ENCODE peak calls at places on chromosome 5, in ten cellular contexts. R is tibial nerve, H is tibial artery, Y is HL-60, W is hepatocyte, X is WERI-Rb-1, N is stomach, M is spleen, T is heart right ventricle, B is heart left ventricle. A is an unnamed sample.

GRCh38 chr5:71882826-71883744 is 164.0 kb downstream of the CARTPT start:
- DNase-seq in B (peak; percentile 54), N (no peak), W (no peak), X (peak; percentile 31), R (no peak), H (no peak), Y (no peak), T (no peak), M (no peak), A (no peak)

GRCh38 chr5:178398856-178399722 is 166.5 kb upstream of the PHYKPL start:
- DNase-seq in H (no peak), N (no peak), R (no peak), X (no peak), M (no peak), W (peak; percentile 32), T (no peak), B (no peak), Y (no peak), A (peak; percentile 61)

GRCh38 chr5:87069974-87070608 is 197.6 kb upstream of the RASA1 start:
- DNase-seq in B (peak; percentile 33), H (peak; percentile 34), R (no peak), T (no peak), X (peak; percentile 9), Y (no peak), W (peak; percentile 46), N (no peak), M (no peak), A (peak; percentile 54)

GRCh38 chr5:149942199-149942598 is 2.4 kb downstream of the PDE6A start:
- DNase-seq in X (no peak), B (no peak), M (no peak), N (no peak), T (no peak), H (no peak), W (no peak), R (no peak), Y (no peak), A (no peak)

GRCh38 chr5:124438390-124439380 is 307.8 kb downstream of the ZNF608 start:
- DNase-seq in W (no peak), B (no peak), N (no peak), T (no peak), Y (no peak), H (no peak), M (no peak), X (no peak), R (no peak), A (no peak)

GRCh38 chr5:9829621-9830020 is 199.5 kb upstream of the TAS2R1 start:
- DNase-seq in M (no peak), W (no peak), T (no peak), N (no peak), Y (no peak), B (no peak), R (no peak), X (no peak), H (no peak), A (no peak)

GRCh38 chr5:53114988-53115387 is 5.4 kb upstream of the MOCS2 start:
- DNase-seq in B (no peak), H (no peak), N (no peak), R (no peak), M (no peak), Y (no peak), W (no peak), T (no peak), X (no peak), A (no peak)

GRCh38 chr5:140311011-140311467 is 8.1 kb upstream of the PFDN1 start:
- DNase-seq in H (no peak), M (no peak), N (no peak), T (no peak), Y (no peak), B (no peak), R (no peak), W (peak; percentile 78), X (no peak), A (no peak)

GRCh38 chr5:16542275-16542674 is 74.5 kb downstream of the RETREG1 start:
- DNase-seq in N (no peak), H (no peak), Y (no peak), W (peak; percentile 31), B (no peak), R (no peak), X (no peak), M (no peak), T (no peak), A (no peak)

GRCh38 chr5:135398160-135398854 is 724 bp downstream of the MACROH2A1 start:
- DNase-seq in T (peak; percentile 23), X (peak; percentile 52), B (peak; percentile 48), W (peak; percentile 83), R (no peak), H (no peak), N (peak; percentile 48), M (peak; percentile 90), Y (no peak), A (peak; percentile 87)

GRCh38 chr5:63125862-63126261 is 547.2 kb downstream of the LRRC70 start:
- DNase-seq in X (peak; percentile 7), M (no peak), Y (no peak), N (no peak), H (no peak), R (no peak), W (peak; percentile 42), T (no peak), B (no peak), A (no peak)

GRCh38 chr5:58231041-58231440 is 228.8 kb downstream of the PLK2 start:
- DNase-seq in Y (no peak), B (no peak), M (no peak), H (no peak), W (no peak), X (no peak), R (no peak), T (no peak), N (no peak), A (no peak)

GRCh38 chr5:169637856-169638190 is 748 bp downstream of the DOCK2 start:
- DNase-seq in R (no peak), X (no peak), N (peak; percentile 39), M (peak; percentile 95), T (no peak), W (no peak), Y (no peak), H (no peak), B (peak; percentile 37), A (no peak)

GRCh38 chr5:146283344-146283761 is 55.3 kb upstream of the POU4F3 start:
- DNase-seq in R (no peak), M (no peak), B (no peak), H (no peak), X (no peak), W (peak; percentile 12), Y (no peak), T (no peak), N (no peak), A (no peak)

GRCh38 chr5:149381986-149382338 is 2.9 kb upstream of the IL17B start:
- DNase-seq in H (peak; percentile 79), R (peak; percentile 53), X (peak; percentile 90), N (peak; percentile 82), T (peak; percentile 84), B (peak; percentile 85), W (peak; percentile 83), M (peak; percentile 92), Y (peak; percentile 47), A (peak; percentile 60)

DNA sequence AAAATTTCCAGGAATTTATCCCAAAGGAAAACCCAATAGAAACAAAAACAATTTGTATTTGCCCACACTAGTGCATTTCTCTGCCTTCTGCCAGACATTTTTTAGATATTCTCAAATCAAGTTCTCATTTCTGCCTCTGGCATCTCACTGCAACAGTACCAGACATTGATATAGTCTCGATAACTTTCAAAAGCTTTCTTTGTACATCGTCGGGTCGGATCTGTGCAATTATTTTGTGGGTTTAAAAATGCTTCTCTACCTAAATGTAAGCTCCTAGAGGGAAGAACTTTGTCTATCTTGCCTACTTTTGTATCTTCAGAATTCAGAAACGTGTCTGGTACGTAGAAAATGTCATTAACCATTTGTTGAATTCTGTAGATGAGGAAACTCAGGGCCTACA is 125.5 kb upstream of the LIFR start:
- DNase-seq in M (no peak), B (no peak), T (no peak), Y (no peak), N (no peak), R (no peak), W (no peak), X (no peak), H (no peak), A (no peak)
- TF ChIP-seq CTCF in M (no peak), B (no peak), T (no peak), Y (no peak), N (no peak), R (no peak), W (no peak), X (no peak), H (no peak), A (no peak)

DNA sequence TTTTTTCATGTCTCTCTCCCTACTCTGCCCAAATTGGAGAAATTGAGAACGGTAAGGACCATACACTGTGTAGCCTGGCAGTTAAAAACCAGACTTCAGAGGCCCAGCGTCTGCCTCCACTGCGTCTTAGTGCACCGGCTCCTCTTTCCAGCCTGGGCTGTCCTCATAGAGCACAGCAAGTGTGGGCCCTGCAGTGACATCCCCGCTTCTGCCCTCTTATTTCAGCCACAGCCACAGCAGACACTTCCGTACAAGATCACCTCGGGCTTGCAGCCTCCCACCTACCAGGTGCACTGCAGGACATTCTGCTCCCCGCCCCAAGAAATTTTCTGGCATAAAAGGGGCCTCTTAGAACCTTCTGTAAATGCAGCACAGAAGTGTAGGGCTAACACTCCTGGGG is 21.4 kb upstream of the SMIM23 start:
- DNase-seq in Y (no peak), R (no peak), B (no peak), M (no peak), W (no peak), X (no peak), H (no peak), T (no peak), N (no peak), A (no peak)
- H3K27ac ChIP-seq in Y (no peak overlapping the region), R (no peak overlapping the region), B (no peak overlapping the region), M (no peak overlapping the region), W (no peak overlapping the region), X (no peak overlapping the region), H (no peak overlapping the region), T (no peak overlapping the region), N (no peak overlapping the region), A (no peak overlapping the region)

DNA sequence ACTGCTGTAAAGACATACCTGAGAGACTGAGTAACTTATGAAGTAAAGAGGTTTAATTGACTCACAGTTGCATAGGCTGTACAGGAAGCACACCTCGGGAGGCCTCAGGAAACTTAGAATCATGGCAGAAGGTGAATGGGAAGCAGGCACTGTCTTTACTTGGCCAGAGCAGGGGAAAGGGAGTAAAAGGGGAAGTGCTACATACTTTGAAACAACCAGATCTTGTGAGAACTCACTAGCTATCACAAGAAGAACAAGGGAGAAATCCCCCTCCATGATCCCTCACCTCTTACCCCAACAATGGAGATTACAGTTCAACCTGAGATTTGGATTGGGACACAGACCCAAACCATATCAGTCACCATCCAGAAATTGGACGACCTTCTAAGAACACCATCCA is 1285.8 kb upstream of the CDH9 start:
- DNase-seq in X (no peak), H (no peak), M (no peak), N (no peak), T (no peak), W (no peak), R (no peak), Y (no peak), B (no peak), A (no peak)
- H3K4me3 ChIP-seq in X (no peak overlapping the region), H (no peak overlapping the region), M (no peak overlapping the region), N (no peak overlapping the region), T (no peak overlapping the region), W (no peak overlapping the region), R (no peak overlapping the region), Y (no peak overlapping the region), B (no peak overlapping the region), A (no peak overlapping the region)

DNA sequence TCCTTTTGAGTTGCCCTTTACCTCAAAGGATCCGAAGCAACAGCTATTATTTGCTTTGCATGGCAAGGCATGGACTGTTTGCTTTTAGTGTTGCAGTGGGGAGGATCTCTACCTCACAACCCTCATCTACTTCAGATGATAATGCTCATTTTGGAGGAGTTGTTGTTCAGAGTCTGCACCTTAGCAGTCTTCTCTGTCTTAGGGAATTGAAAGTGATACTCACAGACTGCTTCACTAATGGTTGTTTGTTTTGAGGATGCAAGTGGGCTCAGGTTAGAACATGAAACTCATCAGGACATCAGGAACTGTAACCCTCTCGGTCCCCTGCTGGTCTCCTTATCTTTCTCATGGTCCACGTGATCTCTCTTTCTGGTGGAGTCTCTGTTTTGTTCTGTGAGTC is 172.9 kb upstream of the ANKH start:
- DNase-seq in B (no peak), T (no peak), X (no peak), H (no peak), R (no peak), M (no peak), Y (no peak), N (no peak), W (no peak), A (no peak)
- TF ChIP-seq CTCF in B (no peak), T (no peak), X (no peak), H (no peak), R (no peak), M (no peak), Y (no peak), N (no peak), W (no peak), A (no peak)